ENCODE peak calls at places on chromosomes 2 and 18, in six cellular contexts. F is OCI-LY7, E is mammary epithelial cell, N is nephron progenitor cell, D is GM13976, I is astrocyte of the spinal cord. P is an unnamed sample.

GRCh38 chr2:161586517-161587167 is 37.6 kb upstream of the SLC4A10 start:
- DNase-seq in I (peak), E (no peak), N (no peak), D (no peak), F (peak), P (no peak)

GRCh38 chr2:4188561-4188960 is 485.2 kb downstream of the DCDC2C start:
- DNase-seq in D (no peak), I (no peak), F (no peak), N (no peak), E (no peak), P (no peak)

GRCh38 chr2:152730591-152731333 is 12.3 kb downstream of the ARL6IP6 start:
- DNase-seq in E (peak), N (no peak), D (no peak), F (peak), I (no peak), P (no peak)

GRCh38 chr18:50320719-50321118 is 33.2 kb upstream of the CXXC1 start:
- DNase-seq in E (no peak), N (no peak), I (no peak), D (no peak), F (no peak), P (no peak)

GRCh38 chr18:79470547-79470946 is 74.8 kb downstream of the NFATC1 start:
- DNase-seq in D (no peak), I (no peak), F (no peak), N (peak), E (no peak), P (no peak)

GRCh38 chr2:14866953-14867352 is 234.4 kb downstream of the LRATD1 start:
- DNase-seq in N (no peak), I (peak), D (no peak), F (no peak), E (no peak), P (no peak)

GRCh38 chr2:10868465-10869314 is 43.0 kb upstream of the KCNF1 start:
- DNase-seq in F (no peak), I (peak), D (no peak), E (peak), N (no peak), P (no peak)

GRCh38 chr2:74958277-74959105 is at the start of gene POLE4:
- DNase-seq in D (peak), E (peak), N (peak), I (peak), F (peak), P (peak)

GRCh38 chr18:77069482-77069881 is 63.1 kb downstream of the MBP start:
- DNase-seq in N (no peak), F (no peak), E (no peak), D (no peak), I (no peak), P (no peak)

GRCh38 chr2:147711031-147711430 is 133.8 kb upstream of the ACVR2A start:
- DNase-seq in D (no peak), I (no peak), E (peak), N (no peak), F (no peak), P (no peak)

GRCh38 chr2:43524180-43524965 is 71.5 kb downstream of the THADA start:
- DNase-seq in D (no peak), N (no peak), I (no peak), F (no peak), E (no peak), P (no peak)

GRCh38 chr18:21444465-21445023 is 156.0 kb downstream of the ESCO1 start:
- DNase-seq in D (peak), E (peak), N (peak), F (peak), I (peak), P (no peak)

GRCh38 chr2:54522624-54523281 is 66.6 kb downstream of the SPTBN1 start:
- DNase-seq in E (peak), I (peak), N (peak), F (peak), D (peak), P (peak)

GRCh38 chr2:19125876-19126275 is 232.5 kb downstream of the OSR1 start:
- DNase-seq in D (no peak), E (no peak), N (no peak), I (no peak), F (no peak), P (no peak)

GRCh38 chr2:190355968-190356657 is 12.7 kb downstream of the INPP1 start:
- DNase-seq in F (no peak), N (no peak), E (peak), D (no peak), I (no peak), P (no peak)

GRCh38 chr2:16617282-16618266 is 48.1 kb downstream of the CYRIA start:
- DNase-seq in D (no peak), I (peak), N (no peak), E (no peak), F (no peak), P (peak)

GRCh38 chr18:48884306-48885235 is 66.2 kb downstream of the SMAD7 start:
- DNase-seq in I (no peak), F (no peak), E (no peak), N (no peak), D (no peak), P (no peak)

GRCh38 chr2:42372474-42372787 is 11.4 kb upstream of the COX7A2L start:
- DNase-seq in I (no peak), N (no peak), D (no peak), E (no peak), F (no peak), P (no peak)

GRCh38 chr2:118670281-118670680 is 177.2 kb downstream of the EN1 start:
- DNase-seq in F (no peak), I (no peak), N (no peak), E (no peak), D (no peak), P (no peak)

GRCh38 chr2:211216221-211216620 is 659.8 kb downstream of the CPS1 start:
- DNase-seq in E (peak), D (no peak), N (no peak), I (peak), F (peak), P (no peak)

GRCh38 chr2:10242998-10243925 is 59.4 kb upstream of the HPCAL1 start:
- DNase-seq in I (no peak), E (no peak), N (peak), F (no peak), D (no peak), P (no peak)

GRCh38 chr2:168156661-168157060 is 90.7 kb downstream of the STK39 start:
- DNase-seq in I (peak), E (peak), F (no peak), N (peak), D (no peak), P (no peak)

GRCh38 chr2:205056066-205056678 is 510.9 kb downstream of the PARD3B start:
- DNase-seq in F (no peak), D (no peak), E (no peak), N (no peak), I (no peak), P (no peak)

GRCh38 chr18:69490813-69491212 is 90.1 kb downstream of the DOK6 start:
- DNase-seq in D (no peak), I (peak), F (no peak), E (no peak), N (no peak), P (no peak)

GRCh38 chr2:43084699-43085091 is 141.7 kb downstream of the ZFP36L2 start:
- DNase-seq in D (no peak), E (no peak), F (no peak), I (peak), N (no peak), P (peak)

GRCh38 chr2:235940330-235940729 is 227.9 kb downstream of the GBX2 start:
- DNase-seq in E (no peak), I (peak), D (no peak), F (no peak), N (no peak), P (no peak)

GRCh38 chr18:63888473-63889190 is 1.1 kb downstream of the SERPINB2 start:
- DNase-seq in N (no peak), D (no peak), I (no peak), F (no peak), E (peak), P (no peak)

GRCh38 chr2:64018715-64019082 is 529 bp downstream of the VPS54 start:
- DNase-seq in I (peak), N (no peak), D (no peak), E (no peak), F (no peak), P (no peak)

GRCh38 chr18:53944721-53945120 is 279.7 kb downstream of the MBD2 start:
- DNase-seq in F (no peak), E (no peak), I (no peak), D (no peak), N (peak), P (no peak)

DNA sequence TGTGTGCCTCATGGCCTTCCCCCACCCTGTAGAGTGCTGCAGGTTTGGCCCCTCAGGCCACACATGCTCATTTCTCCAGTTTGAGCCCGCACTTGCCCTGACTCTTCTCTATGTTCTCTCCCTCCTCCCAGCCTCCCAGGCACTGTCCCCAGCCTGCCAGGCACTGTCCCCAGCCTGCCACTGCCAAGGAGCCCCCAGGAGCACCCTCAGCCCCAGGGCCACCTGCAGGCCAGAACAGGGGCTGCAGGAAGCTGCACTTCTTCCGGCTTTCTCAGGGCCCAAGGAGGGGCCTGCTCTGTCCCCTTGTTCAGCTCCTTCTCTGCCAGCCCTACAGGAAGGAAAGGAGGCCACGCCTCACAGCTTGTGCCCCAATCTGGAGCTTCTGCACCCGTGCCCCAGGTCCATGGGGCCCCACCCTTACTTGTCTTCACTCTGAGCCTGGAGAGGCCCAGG is 31.6 kb downstream of the CYP26B1 start:
- DNase-seq in F (no peak), I (no peak), E (no peak), N (no peak), D (no peak), P (no peak)
- TF ChIP-seq CTCF in F (peak), I (peak), E (peak), N (peak), D (no peak), P (no peak)

GRCh38 chr18:41767960-41768359 is 187.1 kb upstream of the PIK3C3 start:
- DNase-seq in D (peak), I (peak), N (no peak), F (no peak), E (peak), P (no peak)
- TF ChIP-seq CTCF in D (no peak), I (peak), N (no peak), F (no peak), E (peak), P (no peak)

GRCh38 chr2:128691526-128691925 is 372.9 kb upstream of the HS6ST1 start:
- DNase-seq in I (no peak), E (no peak), F (no peak), D (no peak), N (no peak), P (no peak)

GRCh38 chr2:128693630-128694029 is 375.0 kb upstream of the HS6ST1 start:
- DNase-seq in N (no peak), D (no peak), F (no peak), E (no peak), I (no peak), P (no peak)

GRCh38 chr2:128695646-128696240 is 377.1 kb upstream of the HS6ST1 start:
- DNase-seq in I (no peak), F (no peak), N (no peak), D (no peak), E (no peak), P (no peak)

GRCh38 chr2:128692895-128693519 is 374.3 kb upstream of the HS6ST1 start:
- DNase-seq in I (no peak), E (no peak), N (no peak), F (no peak), D (no peak), P (no peak)

GRCh38 chr2:128696421-128696820 is 377.8 kb upstream of the HS6ST1 start:
- DNase-seq in I (no peak), E (no peak), D (no peak), N (no peak), F (no peak), P (no peak)
- TF ChIP-seq CTCF in I (no peak), E (no peak), D (no peak), N (no peak), F (no peak), P (no peak)

GRCh38 chr18:46060359-46060841 is 11.7 kb downstream of the PSTPIP2 start:
- DNase-seq in E (no peak), F (no peak), N (no peak), I (no peak), D (no peak), P (no peak)
- TF ChIP-seq CTCF in E (no peak), F (no peak), N (no peak), I (no peak), D (no peak), P (no peak)

GRCh38 chr18:44895176-44895798 is 214.6 kb downstream of the SETBP1 start:
- DNase-seq in F (peak), E (peak), D (peak), I (peak), N (no peak), P (peak)
- TF ChIP-seq CTCF in F (peak), E (peak), D (peak), I (peak), N (no peak), P (peak)

GRCh38 chr18:27014841-27015240 is 149.3 kb upstream of the AQP4 start:
- DNase-seq in D (no peak), N (no peak), I (no peak), F (no peak), E (no peak), P (no peak)

GRCh38 chr18:27017901-27018500 is 152.5 kb upstream of the AQP4 start:
- DNase-seq in E (peak), I (peak), F (peak), D (peak), N (peak), P (no peak)
- TF ChIP-seq CTCF in E (peak), I (peak), F (peak), D (peak), N (peak), P (peak)

GRCh38 chr2:126403039-126403666 is 252.8 kb upstream of the GYPC start:
- DNase-seq in I (no peak), D (no peak), N (no peak), F (no peak), E (no peak), P (no peak)

DNA sequence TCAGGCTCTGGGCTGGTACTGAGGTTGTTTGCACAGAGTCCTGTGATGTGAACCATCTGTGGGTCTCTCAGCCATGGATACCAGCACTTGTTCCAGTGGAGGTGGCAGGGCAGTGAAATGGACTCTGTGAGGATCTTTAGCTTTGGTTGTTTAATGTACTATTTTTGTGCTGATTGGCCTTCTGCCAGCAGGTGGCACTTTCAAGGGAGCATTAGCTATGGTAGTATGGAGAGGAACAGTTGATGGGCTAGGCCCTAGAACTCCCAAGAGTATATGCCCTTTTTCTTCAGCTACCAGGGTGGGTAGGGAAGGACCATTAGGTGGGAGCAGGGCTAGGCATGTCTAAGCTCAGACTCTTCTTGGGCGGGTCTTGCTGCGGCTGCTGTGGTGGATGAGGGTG is 257.0 kb upstream of the GYPC start:
- DNase-seq in N (no peak), D (no peak), I (no peak), F (peak), E (no peak), P (no peak)
- TF ChIP-seq CTCF in N (no peak), D (no peak), I (no peak), F (peak), E (no peak), P (no peak)

GRCh38 chr2:219178377-219179175 is 501 bp downstream of the RETREG2 start:
- DNase-seq in N (peak), E (peak), D (peak), I (peak), F (peak), P (peak)
- TF ChIP-seq CTCF in N (no peak), E (no peak), D (peak), I (no peak), F (no peak), P (no peak)

P was measured in stomach.